ENCODE peak calls at places on chromosomes 12 and 14, in five cellular contexts. E is Karpas-422; S is NCI-H1105; V is NCI-H510A treated with DMSO at 0.1 percent for 48 hours; P is stimulated activated CD4-positive, alpha-beta T cell treated with anti-CD3 and anti-CD28 coated beads, Interleukin-12 subunit alpha, Interleukin-12 subunit beta, amount 100 ng/mL, for 4 hours. J is an unnamed sample.

GRCh38 chr12:90015228-90015627 is 306.6 kb upstream of the ATP2B1 start:
- DNase-seq in S (no peak), E (no peak), P (no peak), V (no peak), J (no peak)

GRCh38 chr12:29599397-29599796 is 101.9 kb upstream of the OVCH1 start:
- DNase-seq in S (no peak), V (no peak), P (no peak), E (no peak), J (no peak)

GRCh38 chr14:100022772-100023451 is 42.3 kb upstream of the EVL start:
- DNase-seq in P (no peak), S (no peak), E (no peak), V (no peak), J (no peak)

GRCh38 chr12:118544569-118544968 is 168.2 kb downstream of the SUDS3 start:
- DNase-seq in S (no peak), E (no peak), V (no peak), P (no peak), J (no peak)

GRCh38 chr12:111327474-111327873 is 41.4 kb downstream of the PHETA1 start:
- DNase-seq in P (no peak), V (no peak), S (no peak), E (no peak), J (no peak)

GRCh38 chr14:88901199-88901588 is 76.7 kb downstream of the TTC8 start:
- DNase-seq in P (no peak), S (no peak), E (no peak), V (no peak), J (no peak)

GRCh38 chr12:78674311-78675085 is 190.1 kb upstream of the SYT1 start:
- DNase-seq in V (no peak), E (no peak), P (no peak), S (no peak), J (no peak)

GRCh38 chr14:45838597-45838996 is 585.6 kb upstream of the MIS18BP1 start:
- DNase-seq in S (peak; percentile 8), V (peak; percentile 16), E (peak; percentile 46), P (no peak), J (no peak)

GRCh38 chr14:101119830-101120571 is 216.5 kb upstream of the RTL1 start:
- DNase-seq in S (no peak), P (no peak), V (no peak), E (no peak), J (no peak)

GRCh38 chr14:24566318-24566717 is 9.7 kb downstream of the CTSG start:
- DNase-seq in S (no peak), P (no peak), E (no peak), V (no peak), J (no peak)

GRCh38 chr12:106861984-106862894 is 87.8 kb downstream of the RIC8B start:
- DNase-seq in E (no peak), S (no peak), V (no peak), P (no peak), J (no peak)

GRCh38 chr14:33062881-33063280 is 124.2 kb downstream of the NPAS3 start:
- DNase-seq in P (no peak), E (no peak), S (no peak), V (no peak), J (no peak)

GRCh38 chr14:76985021-76985420 is 43.5 kb downstream of the IRF2BPL start:
- DNase-seq in S (no peak), P (no peak), V (no peak), E (no peak), J (no peak)

GRCh38 chr12:110012137-110012536 is 12.9 kb downstream of the ANKRD13A start:
- DNase-seq in S (no peak), P (no peak), E (peak; percentile 89), V (no peak), J (no peak)

GRCh38 chr12:50598321-50598862 is 93.6 kb downstream of the DIP2B start:
- DNase-seq in P (no peak), S (no peak), E (peak; percentile 65), V (no peak), J (no peak)

GRCh38 chr12:111773801-111774551 is 7.2 kb downstream of the ALDH2 start:
- DNase-seq in V (no peak), S (no peak), P (no peak), E (no peak), J (no peak)

GRCh38 chr14:72945628-72946027 is 19.4 kb downstream of the DCAF4 start:
- DNase-seq in V (no peak), P (no peak), E (no peak), S (no peak), J (no peak)

GRCh38 chr14:74695406-74695805 is 17.5 kb downstream of the AREL1 start:
- DNase-seq in V (no peak), P (no peak), E (no peak), S (no peak), J (no peak)

GRCh38 chr14:69931960-69932359 is 52.7 kb downstream of the SMOC1 start:
- DNase-seq in E (no peak), S (no peak), P (no peak), V (no peak), J (no peak)

GRCh38 chr14:61104358-61104757 is 123.3 kb downstream of the SLC38A6 start:
- DNase-seq in V (no peak), S (no peak), E (peak; percentile 77), P (no peak), J (no peak)

GRCh38 chr12:15662303-15662980 is 126.7 kb downstream of the EPS8 start:
- DNase-seq in E (no peak), P (no peak), V (no peak), S (no peak), J (peak; percentile 71)

GRCh38 chr12:6605425-6606330 is 1.5 kb downstream of the CHD4 start:
- DNase-seq in P (no peak), V (no peak), S (no peak), E (peak; percentile 64), J (no peak)

GRCh38 chr12:79455314-79455713 is 235.4 kb downstream of the PAWR start:
- DNase-seq in P (no peak), V (no peak), E (no peak), S (no peak), J (no peak)